ENCODE peak calls at places on chromosomes 2 and 18, in seven cellular contexts. B, E, S, M, T, Q and H are unnamed samples.
A peak's percentile ranks its signal among the peaks of the same experiment; 100 is the strongest.

GRCh38 chr18:69432847-69433246 is 32.2 kb downstream of the DOK6 start:
- DNase-seq in B (no peak), E (no peak), S (no peak), M (no peak), T (no peak), Q (no peak), H (no peak)

GRCh38 chr2:39202639-39203369 is 41.0 kb downstream of the CDKL4 start:
- DNase-seq in B (peak; percentile 17), E (peak; percentile 47), S (no peak), M (no peak), T (peak; percentile 43), Q (no peak), H (no peak)

GRCh38 chr18:69758458-69758857 is 189.2 kb downstream of the CD226 start:
- DNase-seq in B (peak; percentile 77), E (peak; percentile 80), S (no peak), M (peak; percentile 19), T (no peak), Q (no peak), H (no peak)

GRCh38 chr2:144890828-144891227 is 370.9 kb upstream of the ZEB2 start:
- DNase-seq in B (peak; percentile 49), E (peak; percentile 54), S (no peak), M (peak; percentile 40), T (no peak), Q (no peak), H (no peak)

GRCh38 chr2:74482801-74483674 is at the start of the genes CCDC142 and TTC31:
- DNase-seq in B (peak; percentile 89), E (peak; percentile 94), S (peak; percentile 95), M (peak; percentile 94), T (peak; percentile 96), Q (peak; percentile 98), H (peak; percentile 98)

GRCh38 chr2:13652531-13653313 is 936.0 kb downstream of the TRIB2 start:
- DNase-seq in B (peak; percentile 81), E (peak; percentile 82), S (no peak), M (peak; percentile 75), T (peak; percentile 49), Q (no peak), H (no peak)

GRCh38 chr2:41004700-41005099 is 552.8 kb upstream of the SLC8A1 start:
- DNase-seq in B (no peak), E (no peak), S (no peak), M (no peak), T (no peak), Q (no peak), H (no peak)

GRCh38 chr2:197495433-197496134 is 4.1 kb downstream of the HSPD1 start:
- DNase-seq in B (no peak), E (no peak), S (no peak), M (no peak), T (no peak), Q (no peak), H (no peak)

GRCh38 chr2:231356474-231356849 is 39.0 kb upstream of the B3GNT7 start:
- DNase-seq in B (no peak), E (no peak), S (no peak), M (no peak), T (no peak), Q (no peak), H (no peak)

GRCh38 chr2:232276739-232277313 is 101.7 kb upstream of the ALPP start:
- DNase-seq in B (no peak), E (no peak), S (no peak), M (no peak), T (peak; percentile 58), Q (no peak), H (no peak)

GRCh38 chr18:26804474-26804873 is 61.0 kb downstream of the AQP4 start:
- DNase-seq in B (no peak), E (no peak), S (no peak), M (no peak), T (no peak), Q (no peak), H (no peak)

GRCh38 chr2:140643761-140644187 is 1487.0 kb downstream of the LRP1B start:
- DNase-seq in B (peak; percentile 44), E (peak; percentile 71), S (no peak), M (peak; percentile 21), T (no peak), Q (no peak), H (no peak)

GRCh38 chr2:10916953-10917352 is 5.2 kb downstream of the KCNF1 start:
- DNase-seq in B (no peak), E (no peak), S (no peak), M (no peak), T (peak; percentile 4), Q (no peak), H (no peak)

GRCh38 chr2:236896677-236897076 is 189.0 kb upstream of the COPS8 start:
- DNase-seq in B (no peak), E (no peak), S (no peak), M (no peak), T (no peak), Q (no peak), H (no peak)

GRCh38 chr2:96907405-96908041 is 37.6 kb upstream of the SEMA4C start:
- DNase-seq in B (peak; percentile 57), E (no peak), S (peak; percentile 79), M (no peak), T (peak; percentile 81), Q (peak; percentile 94), H (peak; percentile 89)

GRCh38 chr18:34694611-34695165 is 15.4 kb upstream of the DTNA start:
- DNase-seq in B (no peak), E (no peak), S (no peak), M (peak; percentile 48), T (no peak), Q (no peak), H (no peak)

GRCh38 chr2:72573232-72573631 is 252.6 kb downstream of the EXOC6B start:
- DNase-seq in B (no peak), E (no peak), S (no peak), M (no peak), T (no peak), Q (no peak), H (no peak)

GRCh38 chr2:1494257-1494656 is 81.0 kb downstream of the TPO start:
- DNase-seq in B (no peak), E (no peak), S (no peak), M (no peak), T (no peak), Q (no peak), H (no peak)

GRCh38 chr2:30867385-30867784 is 60.1 kb upstream of the CAPN13 start:
- DNase-seq in B (no peak), E (no peak), S (no peak), M (no peak), T (no peak), Q (no peak), H (no peak)

GRCh38 chr2:232537079-232537478 is 2.4 kb upstream of the CHRNG start:
- DNase-seq in B (no peak), E (no peak), S (no peak), M (no peak), T (peak; percentile 83), Q (no peak), H (no peak)

GRCh38 chr2:68970566-68970965 is 3.9 kb upstream of the GKN1 start:
- DNase-seq in B (no peak), E (no peak), S (no peak), M (no peak), T (no peak), Q (no peak), H (no peak)

GRCh38 chr2:29372185-29372584 is 257.0 kb downstream of the CLIP4 start:
- DNase-seq in B (peak; percentile 16), E (peak; percentile 83), S (no peak), M (no peak), T (no peak), Q (no peak), H (no peak)

GRCh38 chr2:139142252-139142651 is 362.1 kb upstream of the NXPH2 start:
- DNase-seq in B (peak; percentile 9), E (peak; percentile 71), S (no peak), M (peak; percentile 24), T (no peak), Q (no peak), H (no peak)

GRCh38 chr18:37553633-37554398 is 11.8 kb downstream of the CELF4 start:
- DNase-seq in B (no peak), E (no peak), S (no peak), M (no peak), T (peak; percentile 78), Q (peak; percentile 51), H (no peak)

GRCh38 chr18:44568986-44569385 is 111.7 kb upstream of the SETBP1 start:
- DNase-seq in B (no peak), E (no peak), S (no peak), M (peak; percentile 39), T (no peak), Q (no peak), H (no peak)

GRCh38 chr2:128302744-128303067 is 16.0 kb downstream of the HS6ST1 start:
- DNase-seq in B (no peak), E (no peak), S (no peak), M (no peak), T (no peak), Q (peak; percentile 66), H (no peak)
- H3K4me1 ChIP-seq in B (peaks cover 46% of the 10 kb centered on the region), E (peaks cover 27% of the 10 kb centered on the region), S (peaks cover 89% of the 10 kb centered on the region), M (peaks cover 59% of the 10 kb centered on the region), T (peaks cover 4% of the 10 kb centered on the region), Q (peaks cover 49% of the 10 kb centered on the region), H (no peaks in the 10 kb centered on the region)

GRCh38 chr2:26471766-26472706 is 5.9 kb downstream of the OTOF start:
- DNase-seq in B (no peak), E (no peak), S (no peak), M (no peak), T (no peak), Q (peak; percentile 38), H (no peak)
- TF ChIP-seq CTCF in B (no peak), E (peak; percentile 44), S (no peak), M (no peak), T (peak; percentile 26), Q (no peak), H (no peak)

DNA sequence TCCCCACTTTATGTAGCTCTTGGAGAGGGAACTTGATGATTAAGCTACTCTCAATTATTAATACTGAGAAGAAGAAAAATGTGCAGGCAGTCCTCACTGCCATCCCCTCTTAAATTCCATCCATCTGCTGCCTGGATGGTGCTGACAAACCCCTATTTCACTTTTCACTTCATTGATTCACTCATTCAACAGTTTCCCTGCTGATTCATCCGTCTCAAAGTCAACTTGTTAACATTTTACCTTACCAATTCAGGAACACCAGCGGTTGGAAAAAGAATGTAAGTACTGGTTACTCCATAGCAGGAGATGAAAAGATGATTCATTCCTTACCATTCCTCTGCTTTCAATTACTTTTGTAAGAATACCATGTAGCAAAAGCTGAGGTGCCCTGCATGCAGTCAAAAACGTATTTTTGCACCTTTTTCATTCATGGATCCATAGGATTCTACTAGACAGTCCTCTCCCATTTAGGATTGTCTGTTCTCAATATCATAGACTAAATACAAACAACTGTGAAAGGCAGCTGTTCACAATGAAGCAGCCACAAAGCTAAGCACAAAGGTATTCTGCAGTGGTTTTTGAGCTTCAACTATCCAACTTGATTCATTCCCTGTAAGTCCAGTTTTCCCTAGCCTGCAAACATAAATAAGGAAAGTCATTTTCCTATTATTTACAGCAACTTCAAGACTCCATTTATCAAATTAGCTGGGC is 262.0 kb downstream of the MREG start:
- DNase-seq in B (peak; percentile 98), E (peak; percentile 94), S (no peak), M (peak; percentile 90), T (no peak), Q (no peak), H (no peak)
- H3K4me1 ChIP-seq in B (peaks cover 38% of the 10 kb centered on the region), E (peaks cover 54% of the 10 kb centered on the region), S (peaks cover 29% of the 10 kb centered on the region), M (peaks cover 16% of the 10 kb centered on the region), T (no peaks in the 10 kb centered on the region), Q (peaks cover 3% of the 10 kb centered on the region), H (peaks cover 29% of the 10 kb centered on the region)

DNA sequence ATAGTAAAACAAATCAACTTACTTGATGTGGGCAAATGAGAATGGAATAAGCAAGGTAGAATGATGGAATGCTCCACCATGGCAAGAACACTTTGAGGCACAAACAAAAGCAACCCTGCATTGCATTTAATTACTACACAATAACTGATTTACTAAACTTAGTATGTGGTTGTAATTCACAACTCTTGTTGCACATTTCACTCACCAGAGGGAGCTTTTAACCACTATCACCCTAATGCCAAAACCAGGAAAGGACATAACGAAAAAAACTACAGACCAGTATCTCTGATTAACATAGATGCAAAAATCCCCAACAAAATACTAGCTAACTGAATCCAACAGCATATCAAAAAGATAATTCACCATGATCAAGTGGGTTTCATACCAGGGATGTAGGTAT is 659.8 kb downstream of the CPS1 start:
- DNase-seq in B (no peak), E (peak; percentile 54), S (no peak), M (peak; percentile 23), T (no peak), Q (no peak), H (no peak)
- TF ChIP-seq CTCF in B (peak; percentile 22), E (peak; percentile 68), S (no peak), M (peak; percentile 33), T (peak; percentile 71), Q (peak; percentile 30), H (no peak)